ENCODE peak calls at places on chromosome 20, in five cellular contexts. Y, Q, L, X and D are unnamed samples.
A peak's percentile ranks its signal among the peaks of the same experiment; 100 is the strongest.

GRCh38 chr20:62606551-62607201 is 35.6 kb upstream of the SLCO4A1 start:
- DNase-seq in Y (no peak), Q (peak; percentile 57), L (peak; percentile 82), X (peak; percentile 23), D (no peak)

GRCh38 chr20:35618372-35619131 is 2.9 kb downstream of the SPAG4 start:
- DNase-seq in Y (peak; percentile 55), Q (peak; percentile 58), L (peak; percentile 67), X (no peak), D (no peak)

GRCh38 chr20:47461120-47461685 is 40.5 kb upstream of the NCOA3 start:
- DNase-seq in Y (no peak), Q (no peak), L (no peak), X (no peak), D (no peak)

GRCh38 chr20:38472513-38473352 is at the start of gene RALGAPB:
- DNase-seq in Y (peak; percentile 100), Q (peak; percentile 99), L (peak; percentile 100), X (peak; percentile 96), D (peak; percentile 98)

GRCh38 chr20:62063601-62063980 is 2.1 kb downstream of the TAF4 start:
- DNase-seq in Y (no peak), Q (peak; percentile 25), L (peak; percentile 61), X (no peak), D (no peak)

GRCh38 chr20:11143481-11143880 is 469.7 kb upstream of the JAG1 start:
- DNase-seq in Y (no peak), Q (no peak), L (no peak), X (no peak), D (no peak)

GRCh38 chr20:41005361-41005729 is 23.3 kb upstream of the TOP1 start:
- DNase-seq in Y (peak; percentile 86), Q (peak; percentile 98), L (peak; percentile 96), X (peak; percentile 96), D (no peak)

GRCh38 chr20:22523499-22524392 is 60.6 kb downstream of the FOXA2 start:
- DNase-seq in Y (no peak), Q (no peak), L (no peak), X (no peak), D (no peak)

GRCh38 chr20:40821438-40821837 is 132.4 kb upstream of the MAFB start:
- DNase-seq in Y (no peak), Q (no peak), L (no peak), X (no peak), D (no peak)

GRCh38 chr20:13158339-13158738 is 62.7 kb upstream of the ISM1 start:
- DNase-seq in Y (no peak), Q (no peak), L (no peak), X (no peak), D (no peak)

GRCh38 chr20:40961686-40962640 is 66.7 kb upstream of the TOP1 start:
- DNase-seq in Y (no peak), Q (no peak), L (no peak), X (peak; percentile 28), D (peak; percentile 53)

GRCh38 chr20:37256286-37256685 is 5.3 kb downstream of the GHRH start:
- DNase-seq in Y (no peak), Q (no peak), L (no peak), X (no peak), D (no peak)

GRCh38 chr20:5977223-5977622 is 26.8 kb downstream of the MCM8 start:
- DNase-seq in Y (no peak), Q (no peak), L (no peak), X (no peak), D (no peak)

GRCh38 chr20:32458061-32458836 is 100.1 kb downstream of the ASXL1 start:
- DNase-seq in Y (no peak), Q (no peak), L (peak; percentile 50), X (no peak), D (no peak)
- H3K4me3 ChIP-seq in Y (no peak overlapping the region), Q (no peak overlapping the region), L (no peak overlapping the region), X (no peak overlapping the region), D (no peak overlapping the region)

GRCh38 chr20:31573555-31574295 is 31.4 kb upstream of the ID1 start:
- DNase-seq in Y (no peak), Q (no peak), L (no peak), X (no peak), D (no peak)
- H3K4me3 ChIP-seq in Y (peak overlapping the region; percentile 64), Q (peak overlapping the region; percentile 53), L (peak overlapping the region; percentile 47), X (peak overlapping the region; percentile 56), D (peak overlapping the region; percentile 72)

DNA sequence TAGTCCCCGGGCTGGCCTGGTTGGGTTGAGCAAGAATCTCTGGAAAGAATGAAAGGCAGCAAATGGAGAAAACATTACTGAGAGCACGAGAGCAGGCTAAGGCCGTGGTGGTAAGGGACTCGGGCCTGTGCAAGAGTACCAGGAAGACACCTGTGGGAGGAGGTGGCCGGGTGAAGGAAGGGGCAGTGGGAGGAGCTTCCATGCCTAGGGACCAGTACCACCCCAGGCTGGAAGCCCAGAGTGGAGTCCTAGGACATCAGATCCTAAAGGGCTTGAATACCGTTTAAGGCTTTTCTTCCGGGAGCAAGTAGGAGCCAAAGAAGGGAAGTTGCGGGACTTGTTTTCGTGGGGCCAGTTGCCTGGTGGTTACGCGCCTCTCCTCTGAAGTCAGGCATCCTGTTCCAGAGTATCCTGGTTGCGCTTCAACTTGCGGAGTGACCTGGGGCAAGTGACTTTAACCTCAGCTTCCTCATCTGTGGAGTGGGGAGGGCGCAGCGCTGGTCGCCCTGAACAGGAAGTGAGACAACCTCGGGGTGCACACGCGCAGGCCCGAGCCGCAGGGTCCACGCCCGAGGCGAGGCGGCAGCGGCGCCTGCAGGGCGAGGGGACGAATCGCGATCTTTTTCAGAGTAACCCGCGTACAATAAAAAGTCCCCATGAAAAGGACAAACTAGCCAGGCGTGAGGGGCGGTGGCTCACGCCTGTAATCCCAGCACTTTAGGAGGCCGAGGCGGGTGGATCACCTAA is 1.1 kb upstream of the TPD52L2 start:
- DNase-seq in Y (peak; percentile 95), Q (peak; percentile 85), L (peak; percentile 95), X (peak; percentile 86), D (peak; percentile 79)
- H3K4me3 ChIP-seq in Y (peak overlapping the region; percentile 65), Q (peak overlapping the region; percentile 95), L (peak overlapping the region; percentile 64), X (peak overlapping the region; percentile 72), D (peak overlapping the region; percentile 90)

GRCh38 chr20:58084966-58085365 is 143.5 kb downstream of the ANKRD60 start:
- DNase-seq in Y (no peak), Q (no peak), L (no peak), X (no peak), D (no peak)
- H3K4me3 ChIP-seq in Y (no peak overlapping the region), Q (no peak overlapping the region), L (no peak overlapping the region), X (no peak overlapping the region), D (no peak overlapping the region)

DNA sequence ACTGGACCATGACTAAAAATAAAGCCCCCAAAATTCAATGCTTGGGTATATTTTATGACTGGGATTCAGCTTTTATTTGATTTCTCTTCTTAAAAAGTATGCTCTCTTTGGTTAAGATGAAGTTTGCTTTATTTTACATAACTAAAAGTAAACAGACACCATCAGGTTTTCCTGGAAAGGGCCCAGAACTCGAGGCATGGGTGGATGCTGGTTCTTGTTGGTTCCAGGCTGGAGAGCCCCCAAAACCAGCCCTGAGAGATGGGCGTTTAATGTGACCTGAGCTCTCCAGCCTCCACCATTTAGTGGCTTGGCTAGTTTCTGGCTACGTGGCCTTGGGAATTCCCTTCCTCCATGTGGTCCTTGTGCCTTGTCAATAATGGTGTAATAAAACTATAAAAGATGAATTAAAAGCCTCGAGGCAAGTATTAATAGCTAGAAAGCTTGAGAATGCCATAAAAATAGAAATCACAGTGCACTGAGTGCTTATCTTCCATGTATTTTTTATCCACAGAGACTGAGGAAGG is 34.1 kb downstream of the BANF2 start:
- DNase-seq in Y (no peak), Q (no peak), L (no peak), X (no peak), D (no peak)
- H3K4me3 ChIP-seq in Y (no peak overlapping the region), Q (no peak overlapping the region), L (no peak overlapping the region), X (no peak overlapping the region), D (no peak overlapping the region)

GRCh38 chr20:3045816-3046676 is at the start of gene MRPS26:
- DNase-seq in Y (peak; percentile 96), Q (peak; percentile 83), L (peak; percentile 97), X (peak; percentile 89), D (peak; percentile 50)

GRCh38 chr20:3045042-3045815 is 623 bp upstream of the MRPS26 start:
- DNase-seq in Y (peak; percentile 84), Q (peak; percentile 95), L (no peak), X (peak; percentile 57), D (no peak)

GRCh38 chr20:3044336-3044965 is 1.0 kb downstream of the GNRH2 start:
- DNase-seq in Y (no peak), Q (no peak), L (peak; percentile 57), X (no peak), D (no peak)

GRCh38 chr20:3046677-3047462 is 1.0 kb downstream of the MRPS26 start:
- DNase-seq in Y (peak; percentile 59), Q (peak; percentile 21), L (peak; percentile 68), X (no peak), D (no peak)

GRCh38 chr20:3047486-3048419 is 1.9 kb downstream of the MRPS26 start:
- DNase-seq in Y (no peak), Q (no peak), L (peak; percentile 61), X (no peak), D (no peak)
- H3K4me3 ChIP-seq in Y (no peak overlapping the region), Q (no peak overlapping the region), L (no peak overlapping the region), X (no peak overlapping the region), D (no peak overlapping the region)

GRCh38 chr20:51567622-51568021 is 25.1 kb upstream of the NFATC2 start:
- DNase-seq in Y (no peak), Q (no peak), L (no peak), X (no peak), D (no peak)

GRCh38 chr20:51573576-51574243 is 31.2 kb upstream of the NFATC2 start:
- DNase-seq in Y (no peak), Q (peak; percentile 21), L (peak; percentile 81), X (no peak), D (no peak)

GRCh38 chr20:51571470-51571794 is 28.9 kb upstream of the NFATC2 start:
- DNase-seq in Y (no peak), Q (no peak), L (no peak), X (no peak), D (no peak)

GRCh38 chr20:51569815-51570741 is 27.6 kb upstream of the NFATC2 start:
- DNase-seq in Y (no peak), Q (peak; percentile 34), L (peak; percentile 77), X (no peak), D (no peak)

GRCh38 chr20:51570755-51571469 is 28.4 kb upstream of the NFATC2 start:
- DNase-seq in Y (no peak), Q (peak; percentile 34), L (peak; percentile 88), X (no peak), D (no peak)
- H3K4me3 ChIP-seq in Y (no peak overlapping the region), Q (no peak overlapping the region), L (no peak overlapping the region), X (no peak overlapping the region), D (no peak overlapping the region)

GRCh38 chr20:19936801-19937583 is 80.2 kb upstream of the NAA20 start:
- DNase-seq in Y (peak; percentile 68), Q (no peak), L (peak; percentile 76), X (no peak), D (peak; percentile 14)

GRCh38 chr20:19937651-19938420 is 79.3 kb upstream of the NAA20 start:
- DNase-seq in Y (no peak), Q (no peak), L (no peak), X (no peak), D (peak; percentile 85)

GRCh38 chr20:19935842-19936241 is 81.3 kb upstream of the NAA20 start:
- DNase-seq in Y (peak; percentile 65), Q (no peak), L (no peak), X (peak; percentile 24), D (no peak)

GRCh38 chr20:19932170-19932667 is 84.9 kb upstream of the NAA20 start:
- DNase-seq in Y (no peak), Q (peak; percentile 82), L (peak; percentile 71), X (peak; percentile 83), D (no peak)

GRCh38 chr20:19934792-19935491 is 82.2 kb upstream of the NAA20 start:
- DNase-seq in Y (peak; percentile 71), Q (no peak), L (peak; percentile 76), X (no peak), D (no peak)
- H3K4me3 ChIP-seq in Y (peak overlapping the region; percentile 42), Q (no peak overlapping the region), L (peak overlapping the region; percentile 40), X (no peak overlapping the region), D (no peak overlapping the region)